ENCODE peak calls at places on chromosome 5, in six cellular contexts. One of them, this sample, is unnamed. For H4K20me1 and H3K4me1, the result is how much of the 10 kb centered on the place peaks cover.

GRCh38 chr5:462051-462481 is 19.1 kb downstream of the EXOC3 start:
- DNase-seq in PC-3: no peak
- DNase-seq in HCT116: no peak
- DNase-seq in OCI-LY7: no peak
- DNase-seq in GM23338: no peak
- DNase-seq in MM.1S: no peak
- DNase-seq in this sample: no peak

GRCh38 chr5:104372796-104373195 is 810.2 kb upstream of the NUDT12 start:
- DNase-seq in PC-3: peak
- DNase-seq in HCT116: no peak
- DNase-seq in OCI-LY7: no peak
- DNase-seq in GM23338: no peak
- DNase-seq in MM.1S: no peak
- DNase-seq in this sample: no peak

GRCh38 chr5:84524491-84524890 is 139.8 kb upstream of the EDIL3 start:
- DNase-seq in PC-3: no peak
- DNase-seq in HCT116: no peak
- DNase-seq in OCI-LY7: no peak
- DNase-seq in GM23338: no peak
- DNase-seq in MM.1S: no peak
- DNase-seq in this sample: no peak

GRCh38 chr5:74679968-74680367 is 5.1 kb upstream of the HEXB start:
- DNase-seq in PC-3: no peak
- DNase-seq in HCT116: no peak
- DNase-seq in OCI-LY7: no peak
- DNase-seq in GM23338: no peak
- DNase-seq in MM.1S: no peak
- DNase-seq in this sample: no peak

GRCh38 chr5:28281381-28281780 is 1243.0 kb upstream of the CDH9 start:
- DNase-seq in PC-3: peak
- DNase-seq in HCT116: no peak
- DNase-seq in OCI-LY7: no peak
- DNase-seq in GM23338: no peak
- DNase-seq in MM.1S: no peak
- DNase-seq in this sample: no peak

GRCh38 chr5:39714036-39714698 is 289.4 kb upstream of the DAB2 start:
- DNase-seq in PC-3: peak
- DNase-seq in HCT116: peak
- DNase-seq in OCI-LY7: peak
- DNase-seq in GM23338: peak
- DNase-seq in MM.1S: peak
- DNase-seq in this sample: peak

GRCh38 chr5:123876265-123876790 is 364.4 kb downstream of the CSNK1G3 start:
- DNase-seq in PC-3: no peak
- DNase-seq in HCT116: no peak
- DNase-seq in OCI-LY7: no peak
- DNase-seq in GM23338: peak
- DNase-seq in MM.1S: no peak
- DNase-seq in this sample: no peak

GRCh38 chr5:41065691-41066335 is 5.3 kb downstream of the MROH2B start:
- DNase-seq in PC-3: no peak
- DNase-seq in HCT116: no peak
- DNase-seq in OCI-LY7: no peak
- DNase-seq in GM23338: no peak
- DNase-seq in MM.1S: no peak
- DNase-seq in this sample: no peak

GRCh38 chr5:84275609-84276008 is 109.1 kb downstream of the EDIL3 start:
- DNase-seq in PC-3: no peak
- DNase-seq in HCT116: no peak
- DNase-seq in OCI-LY7: no peak
- DNase-seq in GM23338: no peak
- DNase-seq in MM.1S: no peak
- DNase-seq in this sample: no peak

GRCh38 chr5:157312492-157312891 is 46.6 kb downstream of the CYFIP2 start:
- DNase-seq in PC-3: peak
- DNase-seq in HCT116: peak
- DNase-seq in OCI-LY7: peak
- DNase-seq in GM23338: peak
- DNase-seq in MM.1S: peak
- DNase-seq in this sample: peak

GRCh38 chr5:45532826-45533624 is 163.2 kb downstream of the HCN1 start:
- DNase-seq in PC-3: no peak
- DNase-seq in HCT116: no peak
- DNase-seq in OCI-LY7: no peak
- DNase-seq in GM23338: peak
- DNase-seq in MM.1S: no peak
- DNase-seq in this sample: no peak

GRCh38 chr5:97657239-97657638 is 474.2 kb upstream of the RIOK2 start:
- DNase-seq in PC-3: no peak
- DNase-seq in HCT116: no peak
- DNase-seq in OCI-LY7: no peak
- DNase-seq in GM23338: no peak
- DNase-seq in MM.1S: no peak
- DNase-seq in this sample: no peak

GRCh38 chr5:123673107-123673506 is 161.1 kb downstream of the CSNK1G3 start:
- DNase-seq in PC-3: no peak
- DNase-seq in HCT116: no peak
- DNase-seq in OCI-LY7: no peak
- DNase-seq in GM23338: peak
- DNase-seq in MM.1S: no peak
- DNase-seq in this sample: peak

GRCh38 chr5:75078035-75078434 is 25.7 kb upstream of the GCNT4 start:
- DNase-seq in PC-3: no peak
- DNase-seq in HCT116: no peak
- DNase-seq in OCI-LY7: no peak
- DNase-seq in GM23338: no peak
- DNase-seq in MM.1S: no peak
- DNase-seq in this sample: no peak

GRCh38 chr5:170630226-170630625 is 126.4 kb downstream of the KCNIP1 start:
- DNase-seq in PC-3: peak
- DNase-seq in HCT116: no peak
- DNase-seq in OCI-LY7: no peak
- DNase-seq in GM23338: no peak
- DNase-seq in MM.1S: no peak
- DNase-seq in this sample: no peak

GRCh38 chr5:111649516-111649915 is 107.5 kb downstream of the NREP start:
- DNase-seq in PC-3: no peak
- DNase-seq in HCT116: no peak
- DNase-seq in OCI-LY7: no peak
- DNase-seq in GM23338: no peak
- DNase-seq in MM.1S: no peak
- DNase-seq in this sample: no peak

GRCh38 chr5:176530983-176531901 is 6.0 kb downstream of the RNF44 start:
- DNase-seq in PC-3: no peak
- DNase-seq in HCT116: no peak
- DNase-seq in OCI-LY7: peak
- DNase-seq in GM23338: no peak
- DNase-seq in MM.1S: no peak
- DNase-seq in this sample: no peak

GRCh38 chr5:177049285-177049684 is 26.8 kb downstream of the ZNF346 start:
- DNase-seq in PC-3: no peak
- DNase-seq in HCT116: no peak
- DNase-seq in OCI-LY7: peak
- DNase-seq in GM23338: peak
- DNase-seq in MM.1S: no peak
- DNase-seq in this sample: no peak

GRCh38 chr5:161686149-161686548 is 628 bp downstream of the GABRA6 start:
- DNase-seq in PC-3: no peak
- DNase-seq in HCT116: no peak
- DNase-seq in OCI-LY7: no peak
- DNase-seq in GM23338: no peak
- DNase-seq in MM.1S: no peak
- DNase-seq in this sample: no peak

GRCh38 chr5:72556351-72557146 is 49.3 kb upstream of the ZNF366 start:
- DNase-seq in PC-3: peak
- DNase-seq in HCT116: no peak
- DNase-seq in OCI-LY7: peak
- DNase-seq in GM23338: peak
- DNase-seq in MM.1S: peak
- DNase-seq in this sample: peak

GRCh38 chr5:149878371-149878770 is 66.2 kb downstream of the PDE6A start:
- DNase-seq in PC-3: no peak
- DNase-seq in HCT116: no peak
- DNase-seq in OCI-LY7: no peak
- DNase-seq in GM23338: no peak
- DNase-seq in MM.1S: no peak
- DNase-seq in this sample: no peak

GRCh38 chr5:173535166-173535975 is 81.1 kb downstream of the BOD1 start:
- DNase-seq in PC-3: no peak
- DNase-seq in HCT116: no peak
- DNase-seq in OCI-LY7: no peak
- DNase-seq in GM23338: no peak
- DNase-seq in MM.1S: no peak
- DNase-seq in this sample: no peak

GRCh38 chr5:66701244-66701643 is 105.1 kb downstream of the MAST4 start:
- DNase-seq in PC-3: no peak
- DNase-seq in HCT116: no peak
- DNase-seq in OCI-LY7: peak
- DNase-seq in GM23338: no peak
- DNase-seq in MM.1S: peak
- DNase-seq in this sample: no peak

GRCh38 chr5:43039468-43040286 is 442 bp downstream of the ANXA2R start:
- DNase-seq in PC-3: peak
- DNase-seq in HCT116: peak
- DNase-seq in OCI-LY7: peak
- DNase-seq in GM23338: peak
- DNase-seq in MM.1S: peak
- DNase-seq in this sample: peak
- H4K20me1 ChIP-seq in PC-3: under half
- H4K20me1 ChIP-seq in HCT116: under half
- H4K20me1 ChIP-seq in OCI-LY7: under half
- H4K20me1 ChIP-seq in GM23338: half or more
- H4K20me1 ChIP-seq in MM.1S: under half
- H4K20me1 ChIP-seq in this sample: under half

GRCh38 chr5:2909035-2909434 is 157.6 kb upstream of the IRX2 start:
- DNase-seq in PC-3: no peak
- DNase-seq in HCT116: no peak
- DNase-seq in OCI-LY7: no peak
- DNase-seq in GM23338: no peak
- DNase-seq in MM.1S: no peak
- DNase-seq in this sample: no peak

GRCh38 chr5:2908086-2908485 is 156.6 kb upstream of the IRX2 start:
- DNase-seq in PC-3: no peak
- DNase-seq in HCT116: no peak
- DNase-seq in OCI-LY7: no peak
- DNase-seq in GM23338: no peak
- DNase-seq in MM.1S: no peak
- DNase-seq in this sample: no peak

GRCh38 chr5:2913306-2913705 is 161.8 kb upstream of the IRX2 start:
- DNase-seq in PC-3: no peak
- DNase-seq in HCT116: no peak
- DNase-seq in OCI-LY7: no peak
- DNase-seq in GM23338: no peak
- DNase-seq in MM.1S: no peak
- DNase-seq in this sample: no peak

GRCh38 chr5:2912741-2913140 is 161.3 kb upstream of the IRX2 start:
- DNase-seq in PC-3: no peak
- DNase-seq in HCT116: no peak
- DNase-seq in OCI-LY7: no peak
- DNase-seq in GM23338: no peak
- DNase-seq in MM.1S: no peak
- DNase-seq in this sample: no peak

DNA sequence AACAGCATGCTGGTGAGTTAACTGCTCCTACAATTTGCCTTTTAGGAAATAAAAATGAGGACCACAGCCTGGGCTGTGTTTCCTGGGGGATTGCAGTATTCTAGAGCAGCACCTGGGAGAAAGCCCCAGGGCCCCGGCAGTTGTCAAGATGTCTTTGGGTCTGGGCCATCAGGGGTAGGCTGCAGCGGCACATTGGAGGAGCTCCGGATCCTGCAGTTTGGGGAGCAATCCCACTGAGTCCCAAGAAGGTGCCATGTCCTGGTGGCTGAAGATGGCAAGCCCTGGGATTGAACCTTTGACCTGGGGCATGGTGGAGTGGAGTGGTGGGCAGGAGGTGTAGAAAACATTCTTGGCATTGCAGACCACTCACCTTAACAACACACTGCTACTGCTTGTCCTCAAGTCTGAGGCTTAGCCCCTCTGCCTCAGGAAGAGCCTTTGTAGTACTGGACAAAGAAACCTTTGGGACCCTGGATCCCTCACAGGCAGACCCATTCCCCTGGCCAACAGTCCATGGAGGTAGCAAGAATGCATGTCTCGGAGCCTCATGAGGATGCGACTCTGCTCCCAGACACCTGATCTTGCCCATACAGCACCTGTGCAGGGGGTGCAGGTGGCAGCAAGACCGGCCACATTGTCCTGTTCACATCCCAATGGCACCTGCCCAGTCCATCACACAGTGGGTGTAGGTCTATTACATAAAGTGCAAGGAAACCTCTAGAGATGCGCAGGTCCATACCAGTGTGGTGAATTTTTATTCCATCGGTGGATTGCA is 159.1 kb upstream of the IRX2 start:
- DNase-seq in PC-3: no peak
- DNase-seq in HCT116: no peak
- DNase-seq in OCI-LY7: no peak
- DNase-seq in GM23338: no peak
- DNase-seq in MM.1S: no peak
- DNase-seq in this sample: no peak
- TF ChIP-seq EZH2phosphoT487 in PC-3: no peak
- TF ChIP-seq EZH2phosphoT487 in HCT116: no peak
- TF ChIP-seq EZH2phosphoT487 in OCI-LY7: no peak
- TF ChIP-seq EZH2phosphoT487 in GM23338: no peak
- TF ChIP-seq EZH2phosphoT487 in MM.1S: no peak
- TF ChIP-seq EZH2phosphoT487 in this sample: no peak

GRCh38 chr5:37983463-37983862 is 143.6 kb upstream of the GDNF start:
- DNase-seq in PC-3: no peak
- DNase-seq in HCT116: no peak
- DNase-seq in OCI-LY7: no peak
- DNase-seq in GM23338: no peak
- DNase-seq in MM.1S: no peak
- DNase-seq in this sample: no peak
- H3K4me1 ChIP-seq in PC-3: under half
- H3K4me1 ChIP-seq in HCT116: under half
- H3K4me1 ChIP-seq in OCI-LY7: under half
- H3K4me1 ChIP-seq in GM23338: under half
- H3K4me1 ChIP-seq in MM.1S: under half
- H3K4me1 ChIP-seq in this sample: under half

GRCh38 chr5:138870611-138871010 is 4.5 kb downstream of the LRRTM2 start:
- DNase-seq in PC-3: no peak
- DNase-seq in HCT116: no peak
- DNase-seq in OCI-LY7: no peak
- DNase-seq in GM23338: no peak
- DNase-seq in MM.1S: no peak
- DNase-seq in this sample: no peak

GRCh38 chr5:138867011-138867410 is 8.1 kb downstream of the LRRTM2 start:
- DNase-seq in PC-3: no peak
- DNase-seq in HCT116: no peak
- DNase-seq in OCI-LY7: no peak
- DNase-seq in GM23338: no peak
- DNase-seq in MM.1S: no peak
- DNase-seq in this sample: no peak

GRCh38 chr5:138873096-138873885 is 1.8 kb downstream of the LRRTM2 start:
- DNase-seq in PC-3: no peak
- DNase-seq in HCT116: no peak
- DNase-seq in OCI-LY7: no peak
- DNase-seq in GM23338: no peak
- DNase-seq in MM.1S: no peak
- DNase-seq in this sample: no peak

GRCh38 chr5:138869038-138869437 is 6.1 kb downstream of the LRRTM2 start:
- DNase-seq in PC-3: no peak
- DNase-seq in HCT116: no peak
- DNase-seq in OCI-LY7: no peak
- DNase-seq in GM23338: no peak
- DNase-seq in MM.1S: no peak
- DNase-seq in this sample: no peak

GRCh38 chr5:138869763-138870500 is 5.2 kb downstream of the LRRTM2 start:
- DNase-seq in PC-3: no peak
- DNase-seq in HCT116: no peak
- DNase-seq in OCI-LY7: no peak
- DNase-seq in GM23338: no peak
- DNase-seq in MM.1S: no peak
- DNase-seq in this sample: no peak
- H4K20me1 ChIP-seq in PC-3: under half
- H4K20me1 ChIP-seq in HCT116: under half
- H4K20me1 ChIP-seq in OCI-LY7: under half
- H4K20me1 ChIP-seq in GM23338: under half
- H4K20me1 ChIP-seq in MM.1S: under half
- H4K20me1 ChIP-seq in this sample: half or more

This sample was measured in hepatocyte.